ENCODE peak calls at places on chromosomes 13 and 19, in seven cellular contexts. R is stimulated activated CD4-positive, alpha-beta T cell treated with anti-CD3 and anti-CD28 coated beads, Interleukin-2, amount 100 ng/mL, for 4 hours; O is cardiac septum; J is cardiac muscle cell; Y is activated CD4-positive, alpha-beta T cell treated with anti-CD3 and anti-CD28 coated beads, Interleukin-2, amount 50 U/mL, for 48 hours; H is AG04450; E is iPS DF 19.7. Z is an unnamed sample.
A peak's percentile ranks its signal among the peaks of the same experiment; 100 is the strongest.

GRCh38 chr13:41652735-41653361 is 195.5 kb downstream of the RGCC start:
- DNase-seq in R (peak; percentile 29), O (no peak), J (peak; percentile 76), Y (no peak), H (peak; percentile 42), E (no peak), Z (peak; percentile 11)

GRCh38 chr19:48090281-48090802 is 20.3 kb downstream of the PLA2G4C start:
- DNase-seq in R (no peak), O (no peak), J (no peak), Y (no peak), H (no peak), E (no peak), Z (no peak)

GRCh38 chr19:3506384-3507340 is 551 bp downstream of the FZR1 start:
- DNase-seq in R (no peak), O (no peak), J (no peak), Y (peak; percentile 26), H (no peak), E (no peak), Z (no peak)

GRCh38 chr19:2552859-2553258 is 76.9 kb downstream of the GADD45B start:
- DNase-seq in R (peak; percentile 26), O (no peak), J (no peak), Y (peak; percentile 42), H (no peak), E (no peak), Z (no peak)

GRCh38 chr13:49517461-49517860 is 21.7 kb downstream of the PHF11 start:
- DNase-seq in R (no peak), O (no peak), J (peak; percentile 23), Y (no peak), H (no peak), E (no peak), Z (no peak)

GRCh38 chr13:99968521-99969367 is 2.8 kb downstream of the ZIC5 start:
- DNase-seq in R (no peak), O (no peak), J (no peak), Y (no peak), H (no peak), E (no peak), Z (no peak)

GRCh38 chr13:98187862-98188261 is 10.8 kb upstream of the RNF113B start:
- DNase-seq in R (no peak), O (no peak), J (no peak), Y (no peak), H (no peak), E (no peak), Z (no peak)

GRCh38 chr13:102900193-102900608 is 54.4 kb downstream of the ERCC5 start:
- DNase-seq in R (no peak), O (no peak), J (no peak), Y (no peak), H (no peak), E (no peak), Z (no peak)

GRCh38 chr19:45774765-45775164 is 5.7 kb upstream of the SIX5 start:
- DNase-seq in R (no peak), O (no peak), J (no peak), Y (no peak), H (no peak), E (peak; percentile 71), Z (peak; percentile 35)

GRCh38 chr19:18792661-18793060 is 1.6 kb upstream of the COMP start:
- DNase-seq in R (no peak), O (no peak), J (no peak), Y (no peak), H (no peak), E (no peak), Z (no peak)

GRCh38 chr13:111429064-111429558 is 108.7 kb downstream of the TEX29 start:
- DNase-seq in R (peak; percentile 7), O (no peak), J (peak; percentile 17), Y (peak; percentile 38), H (no peak), E (peak; percentile 30), Z (peak; percentile 19)

GRCh38 chr13:27147530-27148170 is 24.0 kb downstream of the USP12 start:
- DNase-seq in R (no peak), O (no peak), J (no peak), Y (no peak), H (no peak), E (no peak), Z (no peak)

GRCh38 chr13:20389696-20390525 is 135.7 kb downstream of the CRYL1 start:
- DNase-seq in R (no peak), O (no peak), J (peak; percentile 17), Y (no peak), H (no peak), E (no peak), Z (no peak)

GRCh38 chr13:80946008-80946802 is 605.3 kb upstream of the SPRY2 start:
- DNase-seq in R (no peak), O (no peak), J (no peak), Y (no peak), H (no peak), E (no peak), Z (no peak)

GRCh38 chr13:53068841-53069520 is 40.4 kb downstream of the OLFM4 start:
- DNase-seq in R (no peak), O (no peak), J (no peak), Y (no peak), H (no peak), E (no peak), Z (no peak)

GRCh38 chr19:42386974-42387707 is 3.0 kb downstream of the CNFN start:
- DNase-seq in R (peak; percentile 48), O (peak; percentile 86), J (peak; percentile 63), Y (peak; percentile 73), H (no peak), E (no peak), Z (peak; percentile 88)

GRCh38 chr19:3366761-3367571 is 583 bp downstream of the NFIC start:
- DNase-seq in R (no peak), O (no peak), J (peak; percentile 52), Y (peak; percentile 31), H (no peak), E (no peak), Z (peak; percentile 65)

GRCh38 chr13:98974053-98974452 is 3.8 kb downstream of the DOCK9 start:
- DNase-seq in R (no peak), O (no peak), J (no peak), Y (no peak), H (no peak), E (no peak), Z (no peak)

GRCh38 chr13:109568273-109568900 is 218.0 kb downstream of the IRS2 start:
- DNase-seq in R (no peak), O (no peak), J (no peak), Y (no peak), H (no peak), E (no peak), Z (no peak)

GRCh38 chr19:37989855-37990254 is 82.8 kb downstream of the SIPA1L3 start:
- DNase-seq in R (no peak), O (no peak), J (peak; percentile 18), Y (no peak), H (no peak), E (no peak), Z (peak; percentile 85)

Z was measured in T47D.